ENCODE peak calls at places on chromosomes 11 and 22, in six cellular contexts. T, O, A, G, D and K are unnamed samples.

GRCh38 chr22:46845281-46846153 is 83.1 kb downstream of the TBC1D22A start:
- DNase-seq in A (peak), G (no peak), D (no peak), O (no peak), T (no peak), K (no peak)

GRCh38 chr22:46104170-46104880 is 46.0 kb upstream of the PPARA start:
- DNase-seq in G (no peak), T (peak), D (no peak), O (no peak), A (no peak), K (no peak)

GRCh38 chr11:68968306-68969255 is 12.2 kb downstream of the MRGPRD start:
- DNase-seq in A (no peak), O (peak), D (peak), G (no peak), T (no peak), K (no peak)

GRCh38 chr22:26322179-26322905 is 106.7 kb upstream of the ASPHD2 start:
- DNase-seq in O (no peak), G (no peak), T (no peak), D (no peak), A (no peak), K (no peak)

GRCh38 chr11:126054882-126055281 is 7.8 kb downstream of the CDON start:
- DNase-seq in T (no peak), O (no peak), D (no peak), G (no peak), A (no peak), K (no peak)

GRCh38 chr11:3186166-3186953 is 21.2 kb upstream of the OSBPL5 start:
- DNase-seq in G (no peak), D (no peak), A (no peak), O (no peak), T (no peak), K (no peak)

GRCh38 chr11:134609361-134610115 is 197.5 kb upstream of the B3GAT1 start:
- DNase-seq in D (no peak), A (no peak), T (no peak), O (no peak), G (no peak), K (no peak)

GRCh38 chr22:20378110-20378509 is 15.8 kb upstream of the ZNF74 start:
- DNase-seq in G (no peak), T (no peak), O (no peak), A (no peak), D (peak), K (no peak)

GRCh38 chr22:34588893-34589545 is 476.9 kb upstream of the ISX start:
- DNase-seq in D (peak), G (no peak), A (no peak), O (no peak), T (no peak), K (no peak)

GRCh38 chr11:2196970-2197770 is 25.6 kb upstream of the TH start:
- DNase-seq in O (peak), T (peak), G (peak), A (peak), D (peak), K (peak)

GRCh38 chr11:22730319-22730718 is 63.9 kb downstream of the GAS2 start:
- DNase-seq in D (no peak), G (no peak), O (no peak), A (peak), T (no peak), K (no peak)

GRCh38 chr22:39535302-39535805 is 2.8 kb upstream of the RPS19BP1 start:
- DNase-seq in O (no peak), G (no peak), D (peak), A (no peak), T (no peak), K (no peak)

GRCh38 chr11:48049036-48049435 is 68.7 kb downstream of the PTPRJ start:
- DNase-seq in T (no peak), D (no peak), O (no peak), G (no peak), A (no peak), K (no peak)

GRCh38 chr11:122509091-122509490 is 146.4 kb upstream of the UBASH3B start:
- DNase-seq in D (no peak), O (no peak), A (no peak), G (no peak), T (no peak), K (no peak)

GRCh38 chr11:86101493-86101892 is 32.6 kb upstream of the PICALM start:
- DNase-seq in G (no peak), O (no peak), T (no peak), A (no peak), D (no peak), K (no peak)

GRCh38 chr11:15258433-15259350 is 144.0 kb downstream of the INSC start:
- DNase-seq in D (no peak), O (no peak), A (peak), T (no peak), G (no peak), K (no peak)

GRCh38 chr11:69891421-69892236 is 72.4 kb upstream of the FGF3 start:
- DNase-seq in D (no peak), T (no peak), O (no peak), G (no peak), A (peak), K (no peak)

GRCh38 chr11:3094223-3094824 is 37.1 kb upstream of the CARS1 start:
- DNase-seq in G (no peak), T (no peak), A (no peak), D (no peak), O (peak), K (no peak)

GRCh38 chr11:107956543-107956942 is 28.3 kb downstream of the RAB39A start:
- DNase-seq in A (no peak), T (peak), O (no peak), D (no peak), G (no peak), K (no peak)

GRCh38 chr11:78418584-78419211 is 1.1 kb upstream of the GAB2 start:
- DNase-seq in D (no peak), A (no peak), T (no peak), G (no peak), O (no peak), K (no peak)

GRCh38 chr11:34176980-34177319 is 71.5 kb downstream of the NAT10 start:
- DNase-seq in A (no peak), G (no peak), D (no peak), T (no peak), O (no peak), K (no peak)

GRCh38 chr22:24695958-24696511 is 78.5 kb downstream of the PIWIL3 start:
- DNase-seq in D (peak), T (no peak), G (no peak), A (peak), O (no peak), K (peak)

GRCh38 chr22:37161442-37161841 is 11.7 kb upstream of the IL2RB start:
- DNase-seq in D (no peak), T (peak), O (no peak), G (no peak), A (no peak), K (no peak)

GRCh38 chr11:43376594-43376993 is 17.9 kb downstream of the TTC17 start:
- DNase-seq in D (no peak), A (peak), G (no peak), T (no peak), O (no peak), K (no peak)

GRCh38 chr11:47105974-47106373 is 70.7 kb downstream of the ARFGAP2 start:
- DNase-seq in A (no peak), O (no peak), D (no peak), T (no peak), G (no peak), K (no peak)

GRCh38 chr11:134062255-134063030 is 6.4 kb upstream of the JAM3 start:
- DNase-seq in G (no peak), A (no peak), T (no peak), D (no peak), O (no peak), K (no peak)

GRCh38 chr11:129910360-129910759 is 15.0 kb upstream of the NFRKB start:
- DNase-seq in A (no peak), D (peak), O (no peak), G (no peak), T (no peak), K (no peak)

GRCh38 chr11:126102436-126102894 is 39.8 kb upstream of the CDON start:
- DNase-seq in O (no peak), G (no peak), D (no peak), A (peak), T (peak), K (no peak)

GRCh38 chr11:36192723-36193619 is 96.3 kb downstream of the COMMD9 start:
- DNase-seq in A (no peak), O (no peak), D (no peak), T (no peak), G (no peak), K (no peak)

DNA sequence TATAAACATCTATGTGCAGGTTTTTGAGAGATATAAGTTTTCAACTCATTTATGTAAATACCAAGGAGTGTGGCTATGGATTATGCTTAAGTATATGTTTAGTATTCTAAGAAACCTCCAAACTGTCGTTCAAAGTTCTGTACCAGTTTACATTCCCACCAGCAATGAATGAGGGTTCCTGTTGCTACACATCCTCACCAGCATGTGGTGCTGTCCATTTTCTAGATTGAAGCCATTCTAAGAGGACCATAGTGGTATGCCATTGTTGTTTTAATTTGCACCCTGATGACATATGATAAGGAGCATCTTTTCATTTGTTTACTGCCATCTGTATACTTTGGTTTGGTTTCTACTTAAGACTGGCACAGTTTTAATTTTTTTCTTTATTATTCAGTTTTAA is 2097.9 kb downstream of the LRRC4C start:
- DNase-seq in O (no peak), T (no peak), G (no peak), A (no peak), D (no peak), K (no peak)
- TF ChIP-seq CTCF in O (no peak), T (no peak), G (no peak), A (no peak), D (peak), K (no peak)

GRCh38 chr22:22538226-22538989 is 18.3 kb upstream of the ZNF280A start:
- DNase-seq in T (no peak), G (no peak), A (no peak), O (no peak), D (no peak), K (no peak)
- TF ChIP-seq CTCF in T (no peak), G (no peak), A (no peak), O (no peak), D (no peak), K (no peak)

GRCh38 chr11:82895437-82896091 is 4.7 kb downstream of the PRCP start:
- DNase-seq in O (no peak), D (no peak), G (no peak), A (no peak), T (no peak), K (no peak)
- TF ChIP-seq CTCF in O (no peak), D (no peak), G (no peak), A (no peak), T (no peak), K (no peak)

GRCh38 chr11:96187779-96188624 is 155.0 kb downstream of the MAML2 start:
- DNase-seq in G (no peak), A (peak), O (no peak), T (no peak), D (no peak), K (no peak)

GRCh38 chr11:96188625-96189006 is 154.4 kb downstream of the MAML2 start:
- DNase-seq in T (no peak), A (no peak), G (no peak), D (no peak), O (no peak), K (no peak)

GRCh38 chr11:96186806-96187205 is 156.2 kb downstream of the MAML2 start:
- DNase-seq in G (no peak), A (no peak), O (no peak), T (no peak), D (no peak), K (no peak)

GRCh38 chr11:96191752-96192151 is 151.2 kb downstream of the MAML2 start:
- DNase-seq in T (no peak), O (no peak), A (no peak), G (no peak), D (no peak), K (no peak)

DNA sequence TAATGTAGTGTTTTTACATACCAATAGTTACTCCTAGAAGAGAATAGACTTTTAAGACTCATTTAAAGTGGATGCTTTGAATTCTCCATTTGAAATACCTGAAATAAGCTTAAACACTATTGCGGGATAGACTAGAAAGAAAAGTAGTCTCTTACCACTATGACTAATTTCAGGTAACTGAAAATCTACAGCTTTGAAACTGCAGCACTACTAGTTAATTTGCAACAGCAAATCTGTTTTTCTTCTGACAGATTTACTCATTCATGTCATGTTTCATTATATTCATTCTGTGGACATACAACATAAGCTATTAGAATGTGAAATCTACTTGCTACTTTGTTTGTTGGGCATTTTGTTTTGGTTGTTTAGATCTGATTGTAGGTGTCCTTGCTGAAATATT is 153.6 kb downstream of the MAML2 start:
- DNase-seq in T (no peak), G (no peak), O (no peak), D (no peak), A (no peak), K (no peak)
- TF ChIP-seq CTCF in T (no peak), G (no peak), O (no peak), D (no peak), A (no peak), K (no peak)

DNA sequence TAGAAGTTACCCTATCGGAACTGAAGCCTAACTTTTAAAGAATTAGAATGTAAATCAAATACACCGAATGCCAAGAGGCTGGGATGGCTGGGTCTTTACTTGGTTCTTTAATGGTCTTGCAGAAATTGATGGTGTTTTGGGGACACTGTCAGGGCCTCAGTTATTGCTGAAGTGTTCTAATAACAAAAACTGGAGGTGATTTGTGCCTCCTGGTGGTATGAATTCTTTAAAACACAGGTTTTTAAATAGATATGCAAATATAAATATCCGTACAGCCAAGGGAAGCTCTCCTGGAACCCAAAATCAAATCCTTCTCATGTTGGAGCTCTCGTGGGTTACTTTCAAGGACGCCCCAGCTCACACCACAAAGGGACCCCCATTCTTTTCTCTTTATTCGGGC is 19.3 kb upstream of the TMPRSS5 start:
- DNase-seq in G (no peak), O (no peak), A (no peak), T (no peak), D (no peak), K (no peak)
- TF ChIP-seq CTCF in G (no peak), O (no peak), A (no peak), T (peak), D (no peak), K (no peak)

GRCh38 chr11:67118801-67119576 is at the start of gene KDM2A:
- DNase-seq in G (peak), A (peak), O (peak), T (peak), D (peak), K (peak)

GRCh38 chr11:67118059-67118766 is 850 bp upstream of the KDM2A start:
- DNase-seq in D (peak), O (peak), A (no peak), T (peak), G (peak), K (peak)

GRCh38 chr11:67120456-67120855 is 1.4 kb downstream of the KDM2A start:
- DNase-seq in O (no peak), T (no peak), D (no peak), A (no peak), G (no peak), K (no peak)

GRCh38 chr11:67120881-67121710 is 2.0 kb downstream of the KDM2A start:
- DNase-seq in O (peak), D (no peak), T (no peak), G (no peak), A (peak), K (no peak)

DNA sequence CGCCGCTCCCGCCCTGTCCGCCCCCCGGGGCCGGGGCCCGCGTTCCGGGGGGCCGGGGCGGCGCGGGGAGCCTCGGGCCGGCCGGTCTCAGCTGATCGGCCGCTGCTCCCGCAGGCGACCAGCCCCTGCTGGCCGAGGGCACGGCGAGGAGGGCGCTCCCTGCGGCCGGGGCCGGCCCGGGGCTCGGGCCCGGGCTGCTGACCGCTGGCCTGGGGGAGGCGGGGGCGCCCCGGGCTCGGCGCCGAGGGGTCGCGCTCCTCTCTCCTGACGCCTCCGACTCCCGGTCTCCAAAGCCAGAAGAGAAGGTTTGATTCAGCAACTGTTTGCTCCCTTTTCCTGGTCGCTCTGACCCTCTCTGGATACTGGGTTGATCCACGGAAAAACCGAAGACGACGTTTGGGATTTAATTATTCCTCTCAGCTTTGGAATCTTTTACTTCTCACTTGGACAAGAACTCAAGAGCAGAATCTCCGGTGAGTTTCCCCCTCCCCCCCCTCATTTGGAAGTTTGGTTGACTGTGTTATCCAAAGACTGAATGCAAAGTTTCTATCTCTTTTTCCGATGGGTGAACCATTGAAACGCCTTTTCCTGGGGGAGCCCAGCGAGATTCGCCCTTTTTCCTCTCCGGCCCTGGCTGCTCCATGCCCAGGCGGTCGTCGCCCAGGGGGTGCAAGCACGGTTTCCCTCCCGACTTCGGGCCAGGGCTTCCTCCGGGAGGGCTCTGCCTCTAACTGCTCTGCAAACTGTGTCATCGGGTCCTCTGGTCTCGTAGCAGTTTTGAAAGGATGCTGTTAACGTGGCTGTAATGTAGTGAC is 721 bp downstream of the KDM2A start:
- DNase-seq in G (peak), A (no peak), T (peak), O (peak), D (no peak), K (peak)
- TF ChIP-seq CTCF in G (peak), A (no peak), T (no peak), O (no peak), D (no peak), K (no peak)

GRCh38 chr11:45265963-45266692 is 20.0 kb downstream of the SYT13 start:
- DNase-seq in O (no peak), A (no peak), G (no peak), D (no peak), T (no peak), K (no peak)

GRCh38 chr11:45264839-45265515 is 21.2 kb downstream of the SYT13 start:
- DNase-seq in A (peak), O (no peak), G (no peak), D (no peak), T (no peak), K (no peak)

GRCh38 chr11:45267660-45268340 is 18.3 kb downstream of the SYT13 start:
- DNase-seq in T (no peak), O (no peak), D (no peak), A (no peak), G (no peak), K (no peak)

GRCh38 chr11:45269678-45270077 is 16.5 kb downstream of the SYT13 start:
- DNase-seq in T (no peak), O (no peak), D (no peak), A (no peak), G (no peak), K (no peak)

DNA sequence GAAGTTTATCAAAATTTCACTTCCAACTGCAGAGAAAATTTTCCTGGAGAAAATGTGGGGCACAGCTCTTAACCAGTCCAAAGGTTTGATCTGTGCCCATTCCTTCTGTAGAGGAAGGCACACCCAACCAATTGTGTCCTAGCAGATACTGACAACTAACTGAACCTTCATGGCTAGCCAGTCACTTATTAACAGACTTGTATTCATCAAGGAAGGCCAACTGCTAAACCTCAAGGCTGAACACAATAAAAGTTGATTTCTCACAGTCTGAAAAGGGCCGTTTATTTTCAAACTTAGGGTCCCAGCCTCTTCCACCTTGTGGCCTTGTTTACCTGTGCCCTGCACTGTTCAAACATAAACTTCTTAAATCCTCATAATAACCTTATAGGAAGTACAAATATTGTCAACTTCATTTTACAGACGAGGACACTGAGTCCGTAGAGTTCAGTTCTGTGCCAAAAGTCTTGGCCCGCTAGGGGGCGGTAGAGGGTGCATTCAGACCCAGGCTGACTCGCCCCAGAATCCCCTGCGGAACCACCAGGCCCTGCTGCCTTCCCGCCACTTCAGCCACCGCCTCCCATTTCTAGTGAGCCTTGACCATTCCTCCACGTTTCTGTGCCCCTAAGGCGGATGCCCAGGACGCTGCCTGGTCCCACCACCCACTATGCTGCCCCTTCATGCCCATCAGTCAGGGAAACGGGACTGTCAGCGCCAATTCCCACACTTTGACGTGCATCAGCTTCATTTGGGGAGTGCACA is 19.3 kb downstream of the SYT13 start:
- DNase-seq in T (peak), G (no peak), O (no peak), D (peak), A (no peak), K (peak)
- TF ChIP-seq CTCF in T (peak), G (peak), O (no peak), D (peak), A (peak), K (peak)